ENCODE peak calls at places on chromosomes 7 and 10, in six cellular contexts. One of them, this sample, is unnamed.

GRCh38 chr7:130963349-130963748 is 229.3 kb upstream of the KLF14 start:
- DNase-seq in GM13977: no peak
- DNase-seq in heart right ventricle: no peak
- DNase-seq in ovary: no peak
- DNase-seq in A549: no peak
- DNase-seq in lower leg skin: no peak
- DNase-seq in this sample: no peak

GRCh38 chr10:19041176-19041575 is 7.4 kb upstream of the MALRD1 start:
- DNase-seq in GM13977: no peak
- DNase-seq in heart right ventricle: no peak
- DNase-seq in ovary: no peak
- DNase-seq in A549: no peak
- DNase-seq in lower leg skin: no peak
- DNase-seq in this sample: no peak

GRCh38 chr10:116960066-116960465 is 44.9 kb downstream of the SHTN1 start:
- DNase-seq in GM13977: no peak
- DNase-seq in heart right ventricle: no peak
- DNase-seq in ovary: no peak
- DNase-seq in A549: no peak
- DNase-seq in lower leg skin: no peak
- DNase-seq in this sample: no peak

GRCh38 chr7:126083014-126083413 is 1153.4 kb upstream of the POT1 start:
- DNase-seq in GM13977: no peak
- DNase-seq in heart right ventricle: no peak
- DNase-seq in ovary: no peak
- DNase-seq in A549: no peak
- DNase-seq in lower leg skin: no peak
- DNase-seq in this sample: no peak

GRCh38 chr10:9305018-9305655 is 1250.6 kb downstream of the GATA3 start:
- DNase-seq in GM13977: no peak
- DNase-seq in heart right ventricle: no peak
- DNase-seq in ovary: no peak
- DNase-seq in A549: peak; percentile 41
- DNase-seq in lower leg skin: no peak
- DNase-seq in this sample: peak; percentile 24

GRCh38 chr10:132397671-132398565 is 918 bp downstream of the PWWP2B start:
- DNase-seq in GM13977: no peak
- DNase-seq in heart right ventricle: no peak
- DNase-seq in ovary: peak; percentile 72
- DNase-seq in A549: peak; percentile 47
- DNase-seq in lower leg skin: no peak
- DNase-seq in this sample: peak; percentile 42

GRCh38 chr10:1074748-1075358 is 18.7 kb downstream of the WDR37 start:
- DNase-seq in GM13977: no peak
- DNase-seq in heart right ventricle: no peak
- DNase-seq in ovary: no peak
- DNase-seq in A549: peak; percentile 31
- DNase-seq in lower leg skin: no peak
- DNase-seq in this sample: peak; percentile 9

GRCh38 chr10:129643266-129643665 is 176.2 kb downstream of the MGMT start:
- DNase-seq in GM13977: no peak
- DNase-seq in heart right ventricle: no peak
- DNase-seq in ovary: no peak
- DNase-seq in A549: no peak
- DNase-seq in lower leg skin: no peak
- DNase-seq in this sample: no peak

GRCh38 chr10:95416973-95417372 is 126.2 kb upstream of the PDLIM1 start:
- DNase-seq in GM13977: no peak
- DNase-seq in heart right ventricle: peak; percentile 53
- DNase-seq in ovary: no peak
- DNase-seq in A549: no peak
- DNase-seq in lower leg skin: no peak
- DNase-seq in this sample: no peak

GRCh38 chr7:20159226-20159747 is 57.9 kb downstream of the MACC1 start:
- DNase-seq in GM13977: no peak
- DNase-seq in heart right ventricle: no peak
- DNase-seq in ovary: no peak
- DNase-seq in A549: no peak
- DNase-seq in lower leg skin: no peak
- DNase-seq in this sample: no peak
- TF ChIP-seq CTCF in GM13977: no peak
- TF ChIP-seq CTCF in heart right ventricle: no peak
- TF ChIP-seq CTCF in ovary: no peak
- TF ChIP-seq CTCF in A549: no peak
- TF ChIP-seq CTCF in lower leg skin: no peak
- TF ChIP-seq CTCF in this sample: no peak

DNA sequence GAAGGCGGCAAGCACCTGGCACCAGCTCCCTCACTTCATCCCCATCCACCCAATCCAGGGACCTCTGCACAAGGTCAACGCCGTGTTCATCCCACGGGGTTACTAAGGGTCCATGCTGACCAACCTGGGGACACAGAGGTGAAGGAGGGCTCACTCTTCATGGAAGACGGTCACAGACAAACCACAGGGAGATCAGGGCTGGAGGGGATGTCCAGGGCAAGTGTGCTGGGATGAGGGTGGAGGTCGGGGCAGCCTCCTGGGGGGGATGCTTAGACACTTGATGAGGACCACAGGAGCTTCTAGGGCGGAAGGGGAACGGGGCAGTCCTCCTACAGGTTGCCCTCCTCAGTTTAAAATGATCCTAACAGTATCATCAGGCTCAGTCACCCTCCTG is 46.7 kb downstream of the FAM53B start:
- DNase-seq in GM13977: no peak
- DNase-seq in heart right ventricle: no peak
- DNase-seq in ovary: no peak
- DNase-seq in A549: no peak
- DNase-seq in lower leg skin: no peak
- DNase-seq in this sample: no peak
- TF ChIP-seq CTCF in GM13977: no peak
- TF ChIP-seq CTCF in heart right ventricle: no peak
- TF ChIP-seq CTCF in ovary: no peak
- TF ChIP-seq CTCF in A549: no peak
- TF ChIP-seq CTCF in lower leg skin: no peak
- TF ChIP-seq CTCF in this sample: no peak

GRCh38 chr10:102066421-102067068 is 1.4 kb downstream of the HPS6 start:
- DNase-seq in GM13977: no peak
- DNase-seq in heart right ventricle: no peak
- DNase-seq in ovary: no peak
- DNase-seq in A549: no peak
- DNase-seq in lower leg skin: no peak
- DNase-seq in this sample: no peak

GRCh38 chr10:102064503-102064867 is 664 bp upstream of the HPS6 start:
- DNase-seq in GM13977: no peak
- DNase-seq in heart right ventricle: no peak
- DNase-seq in ovary: no peak
- DNase-seq in A549: no peak
- DNase-seq in lower leg skin: no peak
- DNase-seq in this sample: no peak

GRCh38 chr10:102064868-102065560 is at the start of gene HPS6:
- DNase-seq in GM13977: peak; percentile 99
- DNase-seq in heart right ventricle: peak; percentile 90
- DNase-seq in ovary: peak; percentile 92
- DNase-seq in A549: peak; percentile 90
- DNase-seq in lower leg skin: peak; percentile 98
- DNase-seq in this sample: peak; percentile 94

GRCh38 chr10:102067091-102067916 is 2.2 kb downstream of the HPS6 start:
- DNase-seq in GM13977: no peak
- DNase-seq in heart right ventricle: no peak
- DNase-seq in ovary: no peak
- DNase-seq in A549: no peak
- DNase-seq in lower leg skin: no peak
- DNase-seq in this sample: no peak

DNA sequence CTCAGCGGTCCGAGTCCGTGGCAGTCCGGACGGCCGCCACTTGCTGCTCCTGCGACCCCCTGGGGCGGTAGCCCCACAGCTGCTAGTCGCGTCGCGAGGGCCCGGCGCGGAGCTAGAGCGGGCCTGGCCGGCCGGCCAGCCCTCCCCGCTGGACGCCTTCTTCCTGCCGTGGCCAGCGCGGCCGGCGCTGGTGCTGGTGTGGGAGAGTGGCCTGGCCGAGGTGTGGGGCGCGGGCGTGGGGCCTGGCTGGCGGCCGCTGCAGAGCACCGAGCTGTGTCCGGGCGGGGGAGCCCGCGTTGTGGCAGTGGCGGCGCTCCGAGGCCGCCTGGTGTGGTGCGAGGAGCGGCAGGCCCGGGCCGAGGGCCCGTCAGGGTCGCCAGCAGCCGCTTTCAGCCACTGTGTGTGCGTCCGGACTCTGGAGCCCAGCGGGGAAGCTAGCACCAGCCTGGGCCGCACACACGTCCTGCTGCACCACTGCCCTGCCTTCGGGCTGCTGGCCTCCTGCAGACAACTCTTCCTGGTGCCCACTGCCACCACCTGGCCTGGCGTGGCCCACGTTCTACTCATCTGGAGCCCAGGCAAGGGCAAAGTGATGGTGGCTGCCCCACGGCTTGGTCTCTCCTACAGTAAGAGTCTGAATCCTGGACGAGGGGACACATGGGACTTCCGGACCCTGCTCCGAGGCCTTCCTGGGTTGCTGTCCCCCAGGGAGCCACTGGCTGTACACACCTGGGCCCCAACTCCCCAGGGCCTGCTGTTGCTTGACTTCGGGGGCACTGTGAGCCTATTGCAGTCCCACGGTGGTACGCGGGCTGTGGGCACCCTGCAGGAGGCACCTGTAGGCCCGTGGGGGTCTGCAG is 642 bp downstream of the HPS6 start:
- DNase-seq in GM13977: peak; percentile 46
- DNase-seq in heart right ventricle: peak; percentile 21
- DNase-seq in ovary: peak; percentile 70
- DNase-seq in A549: peak; percentile 48
- DNase-seq in lower leg skin: no peak
- DNase-seq in this sample: peak; percentile 44
- TF ChIP-seq CTCF in GM13977: no peak
- TF ChIP-seq CTCF in heart right ventricle: no peak
- TF ChIP-seq CTCF in ovary: no peak
- TF ChIP-seq CTCF in A549: no peak
- TF ChIP-seq CTCF in lower leg skin: no peak
- TF ChIP-seq CTCF in this sample: no peak

GRCh38 chr7:67992287-67992686 is 995.7 kb downstream of the TYW1 start:
- DNase-seq in GM13977: no peak
- DNase-seq in heart right ventricle: no peak
- DNase-seq in ovary: no peak
- DNase-seq in A549: no peak
- DNase-seq in lower leg skin: no peak
- DNase-seq in this sample: no peak
- TF ChIP-seq CTCF in GM13977: no peak
- TF ChIP-seq CTCF in heart right ventricle: no peak
- TF ChIP-seq CTCF in ovary: no peak
- TF ChIP-seq CTCF in A549: no peak
- TF ChIP-seq CTCF in lower leg skin: no peak
- TF ChIP-seq CTCF in this sample: no peak

This sample was measured in GM12865.